ENCODE peak calls at places on chromosomes 1 and 21, in eight cellular contexts. One of them, this sample, is unnamed.

GRCh38 chr1:111227875-111228747 is 598 bp downstream of the CHI3L2 start:
- DNase-seq in astrocyte of the spinal cord: peak; percentile 94
- DNase-seq in GM13977: no peak
- DNase-seq in cardiac muscle cell: no peak
- DNase-seq in ovary: no peak
- DNase-seq in HL-60: no peak
- DNase-seq in upper lobe of left lung: no peak
- DNase-seq in Caco-2: no peak
- DNase-seq in this sample: no peak

GRCh38 chr1:35605882-35606182 is 32.7 kb downstream of the TFAP2E start:
- DNase-seq in astrocyte of the spinal cord: peak; percentile 23
- DNase-seq in GM13977: no peak
- DNase-seq in cardiac muscle cell: no peak
- DNase-seq in ovary: no peak
- DNase-seq in HL-60: no peak
- DNase-seq in upper lobe of left lung: no peak
- DNase-seq in Caco-2: no peak
- DNase-seq in this sample: no peak

GRCh38 chr1:223840254-223840653 is 5.5 kb downstream of the TP53BP2 start:
- DNase-seq in astrocyte of the spinal cord: no peak
- DNase-seq in GM13977: no peak
- DNase-seq in cardiac muscle cell: no peak
- DNase-seq in ovary: no peak
- DNase-seq in HL-60: no peak
- DNase-seq in upper lobe of left lung: no peak
- DNase-seq in Caco-2: no peak
- DNase-seq in this sample: no peak

GRCh38 chr1:242743983-242744780 is 219.7 kb upstream of the PLD5 start:
- DNase-seq in astrocyte of the spinal cord: no peak
- DNase-seq in GM13977: no peak
- DNase-seq in cardiac muscle cell: no peak
- DNase-seq in ovary: no peak
- DNase-seq in HL-60: no peak
- DNase-seq in upper lobe of left lung: no peak
- DNase-seq in Caco-2: no peak
- DNase-seq in this sample: no peak

GRCh38 chr1:89277725-89278124 is 5.1 kb upstream of the GBP5 start:
- DNase-seq in astrocyte of the spinal cord: no peak
- DNase-seq in GM13977: no peak
- DNase-seq in cardiac muscle cell: no peak
- DNase-seq in ovary: no peak
- DNase-seq in HL-60: no peak
- DNase-seq in upper lobe of left lung: no peak
- DNase-seq in Caco-2: no peak
- DNase-seq in this sample: no peak

GRCh38 chr1:232486006-232486405 is 143.9 kb downstream of the SIPA1L2 start:
- DNase-seq in astrocyte of the spinal cord: no peak
- DNase-seq in GM13977: no peak
- DNase-seq in cardiac muscle cell: no peak
- DNase-seq in ovary: no peak
- DNase-seq in HL-60: no peak
- DNase-seq in upper lobe of left lung: no peak
- DNase-seq in Caco-2: no peak
- DNase-seq in this sample: no peak

GRCh38 chr1:10415211-10415930 is 14.9 kb upstream of the CENPS start:
- DNase-seq in astrocyte of the spinal cord: peak; percentile 50
- DNase-seq in GM13977: no peak
- DNase-seq in cardiac muscle cell: no peak
- DNase-seq in ovary: no peak
- DNase-seq in HL-60: peak; percentile 93
- DNase-seq in upper lobe of left lung: peak; percentile 67
- DNase-seq in Caco-2: peak; percentile 9
- DNase-seq in this sample: no peak

GRCh38 chr1:91091812-91092211 is 70.0 kb upstream of the ZNF644 start:
- DNase-seq in astrocyte of the spinal cord: no peak
- DNase-seq in GM13977: no peak
- DNase-seq in cardiac muscle cell: no peak
- DNase-seq in ovary: no peak
- DNase-seq in HL-60: no peak
- DNase-seq in upper lobe of left lung: no peak
- DNase-seq in Caco-2: no peak
- DNase-seq in this sample: no peak

GRCh38 chr21:41706678-41707077 is 60.2 kb downstream of the RIPK4 start:
- DNase-seq in astrocyte of the spinal cord: no peak
- DNase-seq in GM13977: no peak
- DNase-seq in cardiac muscle cell: peak; percentile 24
- DNase-seq in ovary: no peak
- DNase-seq in HL-60: no peak
- DNase-seq in upper lobe of left lung: peak; percentile 39
- DNase-seq in Caco-2: peak; percentile 73
- DNase-seq in this sample: no peak

GRCh38 chr1:44643721-44644330 is 30.5 kb downstream of the TMEM53 start:
- DNase-seq in astrocyte of the spinal cord: peak; percentile 24
- DNase-seq in GM13977: no peak
- DNase-seq in cardiac muscle cell: no peak
- DNase-seq in ovary: no peak
- DNase-seq in HL-60: no peak
- DNase-seq in upper lobe of left lung: no peak
- DNase-seq in Caco-2: no peak
- DNase-seq in this sample: no peak

GRCh38 chr1:212561501-212561931 is 47.0 kb upstream of the ATF3 start:
- DNase-seq in astrocyte of the spinal cord: peak; percentile 76
- DNase-seq in GM13977: no peak
- DNase-seq in cardiac muscle cell: no peak
- DNase-seq in ovary: no peak
- DNase-seq in HL-60: no peak
- DNase-seq in upper lobe of left lung: no peak
- DNase-seq in Caco-2: no peak
- DNase-seq in this sample: no peak

GRCh38 chr1:185008746-185009360 is 34.5 kb upstream of the NIBAN1 start:
- DNase-seq in astrocyte of the spinal cord: no peak
- DNase-seq in GM13977: no peak
- DNase-seq in cardiac muscle cell: no peak
- DNase-seq in ovary: no peak
- DNase-seq in HL-60: no peak
- DNase-seq in upper lobe of left lung: no peak
- DNase-seq in Caco-2: no peak
- DNase-seq in this sample: no peak

GRCh38 chr21:16563795-16564194 is 834.0 kb downstream of the USP25 start:
- DNase-seq in astrocyte of the spinal cord: peak; percentile 33
- DNase-seq in GM13977: no peak
- DNase-seq in cardiac muscle cell: peak; percentile 52
- DNase-seq in ovary: no peak
- DNase-seq in HL-60: no peak
- DNase-seq in upper lobe of left lung: peak; percentile 31
- DNase-seq in Caco-2: peak; percentile 72
- DNase-seq in this sample: no peak

GRCh38 chr1:111216751-111217150 is 10.8 kb upstream of the CHI3L2 start:
- DNase-seq in astrocyte of the spinal cord: no peak
- DNase-seq in GM13977: no peak
- DNase-seq in cardiac muscle cell: no peak
- DNase-seq in ovary: no peak
- DNase-seq in HL-60: no peak
- DNase-seq in upper lobe of left lung: no peak
- DNase-seq in Caco-2: no peak
- DNase-seq in this sample: no peak

GRCh38 chr1:20362856-20363255 is 72.2 kb downstream of the VWA5B1 start:
- DNase-seq in astrocyte of the spinal cord: no peak
- DNase-seq in GM13977: no peak
- DNase-seq in cardiac muscle cell: no peak
- DNase-seq in ovary: no peak
- DNase-seq in HL-60: no peak
- DNase-seq in upper lobe of left lung: no peak
- DNase-seq in Caco-2: no peak
- DNase-seq in this sample: no peak

GRCh38 chr1:1918901-1919303 is at the start of gene TMEM52:
- DNase-seq in astrocyte of the spinal cord: no peak
- DNase-seq in GM13977: no peak
- DNase-seq in cardiac muscle cell: no peak
- DNase-seq in ovary: no peak
- DNase-seq in HL-60: no peak
- DNase-seq in upper lobe of left lung: no peak
- DNase-seq in Caco-2: no peak
- DNase-seq in this sample: no peak

GRCh38 chr1:183806086-183806485 is 1.2 kb downstream of the RGL1 start:
- DNase-seq in astrocyte of the spinal cord: peak; percentile 61
- DNase-seq in GM13977: no peak
- DNase-seq in cardiac muscle cell: no peak
- DNase-seq in ovary: no peak
- DNase-seq in HL-60: no peak
- DNase-seq in upper lobe of left lung: no peak
- DNase-seq in Caco-2: no peak
- DNase-seq in this sample: no peak

GRCh38 chr1:17893891-17894631 is 138.9 kb downstream of the ACTL8 start:
- DNase-seq in astrocyte of the spinal cord: no peak
- DNase-seq in GM13977: no peak
- DNase-seq in cardiac muscle cell: no peak
- DNase-seq in ovary: no peak
- DNase-seq in HL-60: no peak
- DNase-seq in upper lobe of left lung: no peak
- DNase-seq in Caco-2: no peak
- DNase-seq in this sample: no peak

GRCh38 chr1:66924756-66925557 is at the start of the genes DNAI4 and MIER1:
- DNase-seq in astrocyte of the spinal cord: peak; percentile 99
- DNase-seq in GM13977: peak; percentile 98
- DNase-seq in cardiac muscle cell: peak; percentile 99
- DNase-seq in ovary: peak; percentile 98
- DNase-seq in HL-60: peak; percentile 91
- DNase-seq in upper lobe of left lung: peak; percentile 98
- DNase-seq in Caco-2: peak; percentile 94
- DNase-seq in this sample: peak; percentile 98
- TF ChIP-seq CTCF in astrocyte of the spinal cord: no peak
- TF ChIP-seq CTCF in GM13977: peak; percentile 23
- TF ChIP-seq CTCF in cardiac muscle cell: peak; percentile 23
- TF ChIP-seq CTCF in ovary: peak; percentile 25
- TF ChIP-seq CTCF in HL-60: no peak
- TF ChIP-seq CTCF in upper lobe of left lung: peak; percentile 73
- TF ChIP-seq CTCF in Caco-2: no peak
- TF ChIP-seq CTCF in this sample: peak; percentile 54

GRCh38 chr1:68495968-68496679 is 758 bp downstream of the DEPDC1 start:
- DNase-seq in astrocyte of the spinal cord: no peak
- DNase-seq in GM13977: peak; percentile 34
- DNase-seq in cardiac muscle cell: peak; percentile 23
- DNase-seq in ovary: no peak
- DNase-seq in HL-60: no peak
- DNase-seq in upper lobe of left lung: no peak
- DNase-seq in Caco-2: peak; percentile 0
- DNase-seq in this sample: no peak
- TF ChIP-seq CTCF in astrocyte of the spinal cord: no peak
- TF ChIP-seq CTCF in GM13977: no peak
- TF ChIP-seq CTCF in cardiac muscle cell: no peak
- TF ChIP-seq CTCF in ovary: no peak
- TF ChIP-seq CTCF in HL-60: no peak
- TF ChIP-seq CTCF in upper lobe of left lung: no peak
- TF ChIP-seq CTCF in Caco-2: no peak
- TF ChIP-seq CTCF in this sample: peak; percentile 9

GRCh38 chr1:8347635-8348034 is 29.7 kb downstream of the SLC45A1 start:
- DNase-seq in astrocyte of the spinal cord: no peak
- DNase-seq in GM13977: no peak
- DNase-seq in cardiac muscle cell: no peak
- DNase-seq in ovary: no peak
- DNase-seq in HL-60: no peak
- DNase-seq in upper lobe of left lung: no peak
- DNase-seq in Caco-2: no peak
- DNase-seq in this sample: no peak

GRCh38 chr1:8349473-8349865 is 31.6 kb downstream of the SLC45A1 start:
- DNase-seq in astrocyte of the spinal cord: no peak
- DNase-seq in GM13977: no peak
- DNase-seq in cardiac muscle cell: no peak
- DNase-seq in ovary: no peak
- DNase-seq in HL-60: no peak
- DNase-seq in upper lobe of left lung: no peak
- DNase-seq in Caco-2: no peak
- DNase-seq in this sample: no peak

GRCh38 chr1:8348056-8348776 is 30.3 kb downstream of the SLC45A1 start:
- DNase-seq in astrocyte of the spinal cord: no peak
- DNase-seq in GM13977: no peak
- DNase-seq in cardiac muscle cell: no peak
- DNase-seq in ovary: peak; percentile 26
- DNase-seq in HL-60: no peak
- DNase-seq in upper lobe of left lung: no peak
- DNase-seq in Caco-2: no peak
- DNase-seq in this sample: no peak

GRCh38 chr1:8349961-8350360 is 32.0 kb downstream of the SLC45A1 start:
- DNase-seq in astrocyte of the spinal cord: no peak
- DNase-seq in GM13977: no peak
- DNase-seq in cardiac muscle cell: no peak
- DNase-seq in ovary: peak; percentile 63
- DNase-seq in HL-60: no peak
- DNase-seq in upper lobe of left lung: no peak
- DNase-seq in Caco-2: no peak
- DNase-seq in this sample: no peak

GRCh38 chr1:8348777-8349472 is 31.0 kb downstream of the SLC45A1 start:
- DNase-seq in astrocyte of the spinal cord: peak; percentile 58
- DNase-seq in GM13977: peak; percentile 89
- DNase-seq in cardiac muscle cell: peak; percentile 78
- DNase-seq in ovary: peak; percentile 72
- DNase-seq in HL-60: peak; percentile 38
- DNase-seq in upper lobe of left lung: peak; percentile 61
- DNase-seq in Caco-2: peak; percentile 75
- DNase-seq in this sample: peak; percentile 75
- TF ChIP-seq CTCF in astrocyte of the spinal cord: peak; percentile 83
- TF ChIP-seq CTCF in GM13977: peak; percentile 86
- TF ChIP-seq CTCF in cardiac muscle cell: peak; percentile 79
- TF ChIP-seq CTCF in ovary: peak; percentile 47
- TF ChIP-seq CTCF in HL-60: peak; percentile 37
- TF ChIP-seq CTCF in upper lobe of left lung: peak; percentile 89
- TF ChIP-seq CTCF in Caco-2: peak; percentile 84
- TF ChIP-seq CTCF in this sample: peak; percentile 88

GRCh38 chr1:179251675-179252074 is 22.2 kb upstream of the ABL2 start:
- DNase-seq in astrocyte of the spinal cord: peak; percentile 49
- DNase-seq in GM13977: no peak
- DNase-seq in cardiac muscle cell: peak; percentile 46
- DNase-seq in ovary: no peak
- DNase-seq in HL-60: no peak
- DNase-seq in upper lobe of left lung: no peak
- DNase-seq in Caco-2: peak; percentile 52
- DNase-seq in this sample: no peak
- TF ChIP-seq CTCF in astrocyte of the spinal cord: peak; percentile 48
- TF ChIP-seq CTCF in GM13977: peak; percentile 41
- TF ChIP-seq CTCF in cardiac muscle cell: peak; percentile 67
- TF ChIP-seq CTCF in ovary: no peak
- TF ChIP-seq CTCF in HL-60: no peak
- TF ChIP-seq CTCF in upper lobe of left lung: peak; percentile 44
- TF ChIP-seq CTCF in Caco-2: peak; percentile 61
- TF ChIP-seq CTCF in this sample: peak; percentile 54